ENCODE peak calls at places on chromosomes 2 and 18, in ten cellular contexts. M is lower lobe of right lung, N is HFFc6, W is AG09309, H is hepatocyte, P is fibroblast of pulmonary artery, V is GM20000, L is K562, U is activated B cell treated with CpG ODN at 0.5 μM for 24 hours, O is transverse colon. D is an unnamed sample.

GRCh38 chr18:47780011-47780725 is 150.3 kb downstream of the SMAD2 start:
- DNase-seq in M (no peak), N (no peak), W (no peak), H (no peak), P (no peak), V (no peak), L (no peak), U (no peak), O (no peak), D (no peak)

GRCh38 chr2:128282976-128283810 is 35.5 kb downstream of the HS6ST1 start:
- DNase-seq in M (peak; percentile 44), N (no peak), W (no peak), H (no peak), P (no peak), V (no peak), L (peak; percentile 44), U (no peak), O (no peak), D (no peak)

GRCh38 chr2:151043484-151043883 is 218.2 kb downstream of the RBM43 start:
- DNase-seq in M (no peak), N (peak; percentile 59), W (no peak), H (no peak), P (peak; percentile 50), V (no peak), L (no peak), U (no peak), O (no peak), D (no peak)

GRCh38 chr2:58120626-58121229 is 74.1 kb downstream of the VRK2 start:
- DNase-seq in M (no peak), N (no peak), W (no peak), H (no peak), P (no peak), V (no peak), L (no peak), U (no peak), O (no peak), D (no peak)

GRCh38 chr2:150339951-150340350 is 147.5 kb downstream of the RND3 start:
- DNase-seq in M (no peak), N (no peak), W (no peak), H (peak; percentile 10), P (no peak), V (no peak), L (no peak), U (no peak), O (no peak), D (no peak)

GRCh38 chr2:16152101-16152927 is 212.0 kb downstream of the MYCN start:
- DNase-seq in M (no peak), N (no peak), W (no peak), H (no peak), P (no peak), V (no peak), L (no peak), U (no peak), O (no peak), D (peak; percentile 11)

GRCh38 chr2:231462729-231463465 is 1.4 kb downstream of the NCL start:
- DNase-seq in M (no peak), N (no peak), W (no peak), H (no peak), P (no peak), V (no peak), L (no peak), U (no peak), O (no peak), D (no peak)

GRCh38 chr2:85675866-85676548 is 8.0 kb upstream of the SFTPB start:
- DNase-seq in M (no peak), N (no peak), W (no peak), H (no peak), P (no peak), V (no peak), L (no peak), U (no peak), O (no peak), D (no peak)

GRCh38 chr2:9219027-9219445 is 12.4 kb downstream of the ASAP2 start:
- DNase-seq in M (no peak), N (no peak), W (no peak), H (no peak), P (no peak), V (no peak), L (no peak), U (no peak), O (no peak), D (no peak)

DNA sequence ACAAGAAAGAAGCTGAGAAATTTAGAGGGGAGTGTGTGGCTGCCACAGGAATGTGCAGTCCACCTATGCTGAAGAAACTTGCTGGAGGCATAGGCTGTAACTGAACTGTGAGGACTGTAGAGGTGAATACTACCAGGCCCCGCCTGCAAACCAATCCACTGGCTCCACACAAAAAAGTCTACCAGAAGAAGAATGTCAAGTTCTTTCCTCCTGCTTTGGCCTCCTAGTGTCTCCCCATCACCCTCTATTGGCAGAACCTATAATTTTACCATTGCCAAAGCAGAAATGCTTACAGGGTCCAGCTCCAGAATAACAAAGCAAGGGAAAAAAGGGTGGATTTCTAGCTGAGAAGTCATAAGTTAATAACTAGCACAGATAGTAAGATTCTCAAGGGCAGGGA is 5.9 kb upstream of the ATP5MC3 start:
- DNase-seq in M (no peak), N (peak; percentile 50), W (no peak), H (peak; percentile 10), P (peak; percentile 29), V (peak; percentile 26), L (no peak), U (no peak), O (no peak), D (no peak)
- TF ChIP-seq CTCF in M (no peak), N (peak; percentile 60), W (peak; percentile 44), H (peak; percentile 14), P (peak; percentile 35), V (peak; percentile 9), L (peak; percentile 51), U (no peak), O (no peak), D (peak; percentile 35)

GRCh38 chr18:79454034-79454735 is 58.5 kb downstream of the NFATC1 start:
- DNase-seq in M (no peak), N (no peak), W (no peak), H (no peak), P (peak; percentile 47), V (no peak), L (no peak), U (no peak), O (no peak), D (no peak)
- TF ChIP-seq CTCF in M (no peak), N (no peak), W (no peak), H (no peak), P (no peak), V (no peak), L (no peak), U (no peak), O (no peak), D (no peak)

GRCh38 chr18:46072959-46073358 is 899 bp upstream of the PSTPIP2 start:
- DNase-seq in M (no peak), N (no peak), W (no peak), H (no peak), P (no peak), V (no peak), L (no peak), U (no peak), O (no peak), D (no peak)

GRCh38 chr18:46071615-46071893 is 506 bp downstream of the PSTPIP2 start:
- DNase-seq in M (no peak), N (no peak), W (no peak), H (no peak), P (no peak), V (peak; percentile 20), L (no peak), U (peak; percentile 21), O (no peak), D (no peak)

GRCh38 chr18:46070683-46071614 is 1.1 kb downstream of the PSTPIP2 start:
- DNase-seq in M (no peak), N (no peak), W (no peak), H (no peak), P (no peak), V (peak; percentile 8), L (no peak), U (peak; percentile 24), O (no peak), D (peak; percentile 57)

GRCh38 chr18:46073474-46074331 is 1.6 kb upstream of the PSTPIP2 start:
- DNase-seq in M (no peak), N (peak; percentile 74), W (no peak), H (peak; percentile 79), P (peak; percentile 80), V (peak; percentile 59), L (peak; percentile 44), U (no peak), O (peak; percentile 39), D (no peak)

DNA sequence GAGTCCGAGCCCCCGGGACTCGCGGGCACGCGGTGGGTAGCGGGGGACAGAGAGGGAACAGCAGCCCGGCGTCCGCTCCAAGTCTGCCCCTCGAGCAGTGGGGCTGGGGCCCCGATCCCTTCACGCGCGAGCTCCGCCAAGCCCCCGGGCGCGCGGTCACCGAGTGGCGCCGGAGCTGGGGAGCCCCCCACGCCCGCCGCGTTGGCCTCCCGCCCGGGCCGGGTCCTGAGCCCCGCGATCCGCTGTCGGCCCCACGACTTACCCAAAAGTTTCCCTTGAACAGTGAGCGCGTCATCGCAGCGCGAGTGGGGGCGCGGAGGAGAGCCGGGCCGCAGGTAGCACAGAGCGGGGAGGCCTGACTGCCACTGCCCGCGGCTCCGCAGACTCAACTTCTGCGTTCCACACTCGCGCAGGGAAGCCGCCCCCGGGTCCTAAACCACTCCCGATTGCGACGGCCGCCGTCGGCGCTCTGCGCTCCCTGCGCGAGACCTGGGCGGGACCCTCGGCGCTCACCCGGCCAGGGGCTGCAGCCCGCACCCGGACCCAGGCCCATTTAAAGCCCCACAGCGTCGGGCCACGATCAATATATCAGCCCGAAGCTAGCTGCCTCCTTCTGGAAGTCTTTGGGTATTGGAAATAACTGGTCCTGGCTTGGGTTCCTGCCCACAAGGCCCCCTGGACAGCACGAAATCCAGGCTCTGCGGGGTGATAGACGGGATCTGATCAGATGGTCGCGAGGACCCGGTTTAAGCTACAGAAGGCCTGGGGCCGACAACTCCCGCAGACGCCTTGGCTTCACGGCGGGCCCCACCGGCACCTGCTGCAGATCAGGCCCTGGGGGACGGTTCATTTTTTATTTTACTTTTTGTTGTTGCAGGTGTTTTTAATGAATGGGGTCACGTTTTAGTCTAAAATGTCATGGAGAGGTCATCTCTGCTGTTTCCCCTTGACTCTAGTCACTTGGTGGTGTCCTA is at the start of gene PSTPIP2:
- DNase-seq in M (peak; percentile 90), N (peak; percentile 44), W (no peak), H (peak; percentile 82), P (peak; percentile 64), V (peak; percentile 71), L (peak; percentile 65), U (peak; percentile 29), O (peak; percentile 71), D (peak; percentile 82)
- TF ChIP-seq CTCF in M (peak; percentile 9), N (peak; percentile 37), W (peak; percentile 3), H (peak; percentile 10), P (no peak), V (no peak), L (no peak), U (no peak), O (no peak), D (peak; percentile 33)

DNA sequence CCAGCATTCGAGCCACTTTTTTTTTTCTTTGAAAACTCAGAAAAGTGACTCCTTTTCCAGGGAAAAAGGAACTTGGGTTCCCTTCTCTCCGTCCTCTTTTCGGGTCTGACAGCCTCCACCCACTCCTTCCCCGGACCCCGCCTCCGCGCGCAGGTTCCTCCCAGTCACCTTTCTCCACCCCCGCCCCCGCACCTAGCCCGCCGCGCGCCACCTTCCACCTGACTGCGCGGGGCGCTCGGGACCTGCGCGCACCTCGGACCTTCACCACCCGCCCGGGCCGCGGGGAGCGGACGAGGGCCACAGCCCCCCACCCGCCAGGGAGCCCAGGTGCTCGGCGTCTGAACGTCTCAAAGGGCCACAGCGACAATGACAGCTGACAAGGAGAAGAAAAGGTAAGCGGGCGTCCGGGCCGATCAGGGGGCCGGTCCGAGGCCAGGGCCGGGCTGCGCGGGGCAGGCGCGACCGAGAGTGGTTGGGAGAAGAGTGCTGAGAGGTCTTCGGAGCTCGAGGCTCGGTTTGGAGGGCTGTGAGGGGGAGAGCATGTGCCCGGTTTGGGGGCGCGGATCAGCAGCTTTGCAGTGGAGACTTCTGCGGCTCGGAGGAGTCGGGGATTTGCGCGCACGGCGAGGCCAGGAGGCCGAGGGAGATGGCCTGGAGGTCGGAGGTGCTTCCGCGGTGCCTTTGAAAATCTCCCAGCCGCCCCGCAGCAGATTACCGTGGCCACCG is 502 bp downstream of the EPAS1 start:
- DNase-seq in M (peak; percentile 91), N (no peak), W (no peak), H (peak; percentile 90), P (peak; percentile 40), V (peak; percentile 82), L (peak; percentile 87), U (peak; percentile 60), O (peak; percentile 93), D (peak; percentile 72)
- TF ChIP-seq CTCF in M (no peak), N (peak; percentile 13), W (no peak), H (peak; percentile 14), P (no peak), V (no peak), L (no peak), U (no peak), O (peak; percentile 46), D (no peak)

D was measured in type B pancreatic cell.